ENCODE peak calls at places on chromosomes 6 and 20, in four cellular contexts. G is H1, Z is K562, B is GM12878. E is an unnamed sample.

GRCh38 chr6:109486068-109486467 is 3.0 kb upstream of the ZBTB24 start:
- DNase-seq in G (no peak), Z (no peak), B (no peak), E (no peak)

GRCh38 chr6:112145080-112145573 is 57.7 kb downstream of the FAM229B start:
- DNase-seq in G (peak; percentile 10), Z (no peak), B (no peak), E (no peak)

GRCh38 chr20:4726710-4727391 is 5.1 kb downstream of the PRND start:
- DNase-seq in G (no peak), Z (no peak), B (peak; percentile 24), E (no peak)

GRCh38 chr6:118668761-118669411 is 17.5 kb upstream of the CEP85L start:
- DNase-seq in G (no peak), Z (peak; percentile 20), B (no peak), E (no peak)

GRCh38 chr20:64053841-64054661 is 4.6 kb upstream of the SOX18 start:
- DNase-seq in G (no peak), Z (peak; percentile 68), B (no peak), E (peak; percentile 79)

GRCh38 chr6:166097914-166098522 is 69.6 kb downstream of the TBXT start:
- DNase-seq in G (peak; percentile 77), Z (peak; percentile 63), B (no peak), E (peak; percentile 79)

GRCh38 chr6:36598739-36599318 is 4.7 kb downstream of the SRSF3 start:
- DNase-seq in G (no peak), Z (no peak), B (no peak), E (no peak)

GRCh38 chr6:25302677-25303128 is 23.5 kb downstream of the CARMIL1 start:
- DNase-seq in G (no peak), Z (no peak), B (no peak), E (no peak)

GRCh38 chr6:138287144-138287955 is 69.1 kb upstream of the PBOV1 start:
- DNase-seq in G (no peak), Z (peak; percentile 49), B (no peak), E (peak; percentile 36)

GRCh38 chr6:45522486-45522885 is 144.8 kb upstream of the SUPT3H start:
- DNase-seq in G (no peak), Z (no peak), B (no peak), E (no peak)

GRCh38 chr6:77180367-77180766 is 282.9 kb downstream of the HTR1B start:
- DNase-seq in G (no peak), Z (no peak), B (no peak), E (no peak)

GRCh38 chr6:160333101-160333500 is 15.1 kb upstream of the SLC22A3 start:
- DNase-seq in G (no peak), Z (no peak), B (no peak), E (no peak)

GRCh38 chr6:26500102-26500501 is at the start of gene BTN1A1:
- DNase-seq in G (no peak), Z (no peak), B (no peak), E (no peak)

GRCh38 chr6:136784910-136785746 is 7.1 kb downstream of the MAP3K5 start:
- DNase-seq in G (no peak), Z (no peak), B (no peak), E (no peak)

GRCh38 chr6:140677781-140678528 is 1303.5 kb upstream of the CITED2 start:
- DNase-seq in G (no peak), Z (no peak), B (no peak), E (no peak)

GRCh38 chr6:35194390-35194789 is 19.4 kb upstream of the SCUBE3 start:
- DNase-seq in G (no peak), Z (no peak), B (no peak), E (no peak)

GRCh38 chr6:26329763-26330511 is 35.1 kb upstream of the BTN3A2 start:
- DNase-seq in G (no peak), Z (peak; percentile 59), B (no peak), E (no peak)

GRCh38 chr6:47203968-47204611 is 105.6 kb downstream of the TNFRSF21 start:
- DNase-seq in G (no peak), Z (no peak), B (no peak), E (no peak)

GRCh38 chr6:47207261-47207660 is 102.4 kb downstream of the TNFRSF21 start:
- DNase-seq in G (no peak), Z (no peak), B (no peak), E (no peak)

GRCh38 chr6:47206626-47207025 is 103.1 kb downstream of the TNFRSF21 start:
- DNase-seq in G (no peak), Z (no peak), B (no peak), E (no peak)

DNA sequence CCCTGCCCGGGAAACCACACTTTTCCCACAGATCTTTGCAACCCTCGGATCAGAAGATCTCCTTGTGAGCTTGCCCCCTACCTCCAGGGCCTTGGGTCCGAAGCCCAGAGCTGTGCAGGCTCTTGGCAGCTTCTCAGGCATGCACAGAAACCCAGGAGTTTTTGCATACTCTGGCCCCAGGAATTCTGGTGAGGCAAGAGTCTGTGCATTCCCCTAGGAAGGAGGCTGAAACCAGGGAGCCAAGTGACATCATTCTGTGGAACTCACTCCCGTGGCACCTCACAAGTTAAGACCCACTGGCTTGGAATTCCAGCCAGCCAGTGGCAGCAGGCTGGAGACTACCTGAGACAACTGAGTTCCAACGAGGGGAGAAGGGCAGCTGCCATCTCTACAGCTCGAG is 100.1 kb downstream of the TNFRSF21 start:
- DNase-seq in G (no peak), Z (no peak), B (no peak), E (no peak)
- TF ChIP-seq NRF1 in G (no peak), Z (no peak), B (no peak), E (no peak)

DNA sequence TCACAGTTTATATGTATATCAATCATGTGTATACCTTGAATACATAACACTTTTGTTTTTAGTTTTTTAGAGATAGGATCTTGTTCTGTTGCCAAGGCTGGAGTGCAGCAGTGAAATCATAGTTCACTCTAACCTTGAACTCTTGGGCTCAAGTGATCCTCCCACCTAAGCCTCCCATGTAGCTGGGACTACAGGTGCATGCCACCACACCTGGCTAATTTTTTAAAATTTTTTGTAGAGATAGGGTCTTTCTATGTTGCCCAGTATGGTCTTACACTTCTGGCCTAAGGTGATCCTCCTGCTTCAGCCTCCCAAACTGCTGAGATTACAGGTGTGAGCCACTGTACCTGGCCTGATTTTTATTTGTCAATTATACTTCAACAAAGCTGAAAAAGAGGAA is 69.9 kb downstream of the SYCP2L start:
- DNase-seq in G (no peak), Z (no peak), B (no peak), E (no peak)
- TF ChIP-seq NRF1 in G (no peak), Z (no peak), B (no peak), E (no peak)

GRCh38 chr20:61134286-61135035 is 117.6 kb upstream of the CDH4 start:
- DNase-seq in G (no peak), Z (no peak), B (no peak), E (no peak)
- TF ChIP-seq NRF1 in G (no peak), Z (no peak), B (no peak), E (no peak)

DNA sequence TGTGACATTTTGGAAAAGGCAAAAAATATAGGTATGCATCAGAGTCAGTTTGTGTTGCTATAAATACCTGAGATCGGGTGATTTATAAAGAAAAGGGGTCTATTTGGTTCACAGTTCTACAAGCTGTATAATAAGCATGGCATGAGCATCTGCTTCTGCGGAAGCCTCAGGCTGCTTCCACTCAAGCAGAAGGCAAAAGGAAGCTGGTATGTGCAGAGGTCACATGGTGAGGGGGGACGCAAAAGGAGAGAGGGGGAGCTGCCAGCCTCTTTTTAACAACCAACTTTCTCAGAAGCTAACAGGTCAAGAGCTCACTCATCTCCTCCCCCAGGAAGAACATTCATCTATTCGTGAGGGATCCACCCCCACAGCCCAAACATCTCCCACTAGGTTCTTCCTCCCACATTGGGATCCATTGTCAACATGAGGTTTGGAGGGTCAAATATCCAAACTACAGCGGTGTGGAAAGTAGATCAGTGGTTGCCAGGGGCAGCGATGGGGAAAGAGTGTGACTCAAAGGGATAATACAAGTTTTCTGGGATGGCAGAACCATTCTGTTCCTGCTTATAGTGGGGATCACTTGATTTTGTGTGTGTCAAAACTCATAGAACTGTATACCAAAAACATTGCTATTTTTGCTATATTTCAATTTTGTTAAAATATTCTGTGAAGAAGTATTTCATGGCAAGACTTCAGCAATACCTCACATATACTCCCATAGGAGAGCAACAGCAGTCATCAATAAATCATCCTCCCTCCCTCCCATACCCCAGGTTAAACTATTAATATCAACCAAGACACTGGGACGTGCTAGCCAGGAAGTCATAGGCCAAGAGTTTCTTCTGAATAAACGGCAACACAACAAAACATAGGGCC is 9.9 kb upstream of the FAM50B start:
- DNase-seq in G (no peak), Z (no peak), B (no peak), E (no peak)
- TF ChIP-seq NRF1 in G (no peak), Z (no peak), B (no peak), E (no peak)

DNA sequence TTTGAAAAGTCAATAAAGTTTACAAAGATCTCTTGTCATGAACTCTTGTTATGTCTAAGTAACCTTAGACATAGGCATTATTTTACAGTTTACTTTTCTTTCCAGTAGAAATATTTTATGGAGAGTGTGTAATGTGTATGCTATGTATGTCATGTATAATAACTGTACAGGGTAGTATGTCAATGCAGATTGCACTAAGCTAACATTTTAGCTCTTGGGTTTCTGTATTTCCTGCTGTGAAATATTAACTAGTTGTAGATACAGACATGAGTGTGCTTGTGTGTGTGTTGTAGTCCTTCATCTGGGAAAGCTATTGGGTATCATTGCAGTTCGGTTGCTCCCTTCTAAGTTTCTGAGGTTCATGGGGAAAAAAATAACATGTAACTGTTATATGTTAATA is 214.8 kb downstream of the ARID1B start:
- DNase-seq in G (no peak), Z (no peak), B (no peak), E (no peak)
- TF ChIP-seq NRF1 in G (no peak), Z (no peak), B (no peak), E (no peak)

DNA sequence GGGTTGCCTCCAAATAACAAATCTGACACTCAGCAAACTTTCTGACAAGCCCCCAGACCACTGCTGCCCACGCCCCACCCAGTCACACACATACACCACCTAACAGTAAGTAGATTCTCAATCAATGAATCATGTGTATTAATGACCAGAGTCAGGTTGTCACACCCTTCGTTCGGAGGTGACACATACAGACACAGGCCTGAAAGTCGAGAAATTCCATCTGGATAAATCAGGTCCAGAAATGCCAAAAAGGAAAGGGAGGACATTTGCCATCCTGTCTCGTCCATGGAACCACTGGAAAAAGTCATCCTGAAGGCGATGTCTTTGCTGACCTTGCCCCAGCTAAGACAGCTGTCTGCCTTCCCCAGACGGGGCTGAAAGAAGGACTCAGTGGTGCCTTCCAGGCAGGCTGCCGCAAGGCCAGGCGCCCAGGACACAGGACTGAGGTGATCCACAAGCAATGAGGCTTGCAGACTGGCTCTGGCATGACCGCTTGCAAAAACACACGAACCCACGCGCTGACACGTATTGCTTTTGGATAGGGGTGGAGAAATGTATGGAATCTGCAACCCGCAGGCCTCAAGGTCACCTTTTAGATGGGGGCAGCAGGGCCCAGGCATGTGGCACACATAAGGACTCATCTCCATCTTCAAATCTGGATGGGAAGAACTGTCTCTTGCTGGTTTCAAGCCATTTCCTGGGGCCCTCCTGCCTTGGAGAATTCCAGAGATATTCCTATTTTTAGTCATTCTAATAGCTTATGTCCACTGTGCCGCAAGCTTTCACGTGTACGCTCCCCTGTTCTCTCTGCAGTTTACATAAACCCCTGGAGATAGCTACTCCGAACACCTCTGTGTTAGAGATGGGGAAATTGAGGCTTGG is 9.0 kb downstream of the NFATC2 start:
- DNase-seq in G (no peak), Z (no peak), B (no peak), E (no peak)
- TF ChIP-seq NRF1 in G (no peak), Z (no peak), B (no peak), E (no peak)

E was measured in SK-N-SH.